ENCODE peak calls at places on chromosomes 16 and 17, in nine cellular contexts. One of them, this sample, is unnamed.

GRCh38 chr17:20191066-20191465 is 181.9 kb downstream of the SPECC1 start:
- DNase-seq in effector CD4-positive, alpha-beta T cell: no peak
- DNase-seq in activated naive CD4-positive, alpha-beta T cell treated with anti-CD3 and anti-CD28 coated beads, Interleukin-2, amount 10 ng/mL, durations not matched to agents 7 days and 5 days: no peak
- DNase-seq in EL: peak
- DNase-seq in smooth muscle cell of the brain vasculature: no peak
- DNase-seq in A549: no peak
- DNase-seq in astrocyte of the spinal cord: peak
- DNase-seq in T-helper 22 cell: no peak
- DNase-seq in stomach: no peak
- DNase-seq in this sample: peak

GRCh38 chr17:57453841-57454240 is 197.5 kb downstream of the MSI2 start:
- DNase-seq in effector CD4-positive, alpha-beta T cell: no peak
- DNase-seq in activated naive CD4-positive, alpha-beta T cell treated with anti-CD3 and anti-CD28 coated beads, Interleukin-2, amount 10 ng/mL, durations not matched to agents 7 days and 5 days: no peak
- DNase-seq in EL: no peak
- DNase-seq in smooth muscle cell of the brain vasculature: no peak
- DNase-seq in A549: no peak
- DNase-seq in astrocyte of the spinal cord: no peak
- DNase-seq in T-helper 22 cell: no peak
- DNase-seq in stomach: no peak
- DNase-seq in this sample: no peak

GRCh38 chr16:86991679-86992078 is 325.5 kb downstream of the C16orf95 start:
- DNase-seq in effector CD4-positive, alpha-beta T cell: no peak
- DNase-seq in activated naive CD4-positive, alpha-beta T cell treated with anti-CD3 and anti-CD28 coated beads, Interleukin-2, amount 10 ng/mL, durations not matched to agents 7 days and 5 days: no peak
- DNase-seq in EL: peak
- DNase-seq in smooth muscle cell of the brain vasculature: no peak
- DNase-seq in A549: no peak
- DNase-seq in astrocyte of the spinal cord: peak
- DNase-seq in T-helper 22 cell: no peak
- DNase-seq in stomach: no peak
- DNase-seq in this sample: peak

GRCh38 chr17:49162866-49163265 is 30.3 kb downstream of the B4GALNT2 start:
- DNase-seq in effector CD4-positive, alpha-beta T cell: no peak
- DNase-seq in activated naive CD4-positive, alpha-beta T cell treated with anti-CD3 and anti-CD28 coated beads, Interleukin-2, amount 10 ng/mL, durations not matched to agents 7 days and 5 days: no peak
- DNase-seq in EL: no peak
- DNase-seq in smooth muscle cell of the brain vasculature: no peak
- DNase-seq in A549: no peak
- DNase-seq in astrocyte of the spinal cord: no peak
- DNase-seq in T-helper 22 cell: no peak
- DNase-seq in stomach: no peak
- DNase-seq in this sample: no peak

GRCh38 chr16:25494292-25494691 is 197.5 kb upstream of the HS3ST4 start:
- DNase-seq in effector CD4-positive, alpha-beta T cell: no peak
- DNase-seq in activated naive CD4-positive, alpha-beta T cell treated with anti-CD3 and anti-CD28 coated beads, Interleukin-2, amount 10 ng/mL, durations not matched to agents 7 days and 5 days: no peak
- DNase-seq in EL: no peak
- DNase-seq in smooth muscle cell of the brain vasculature: no peak
- DNase-seq in A549: no peak
- DNase-seq in astrocyte of the spinal cord: no peak
- DNase-seq in T-helper 22 cell: no peak
- DNase-seq in stomach: no peak
- DNase-seq in this sample: no peak

GRCh38 chr16:520847-521246 is 6.7 kb upstream of the CAPN15 start:
- DNase-seq in effector CD4-positive, alpha-beta T cell: no peak
- DNase-seq in activated naive CD4-positive, alpha-beta T cell treated with anti-CD3 and anti-CD28 coated beads, Interleukin-2, amount 10 ng/mL, durations not matched to agents 7 days and 5 days: no peak
- DNase-seq in EL: no peak
- DNase-seq in smooth muscle cell of the brain vasculature: no peak
- DNase-seq in A549: no peak
- DNase-seq in astrocyte of the spinal cord: no peak
- DNase-seq in T-helper 22 cell: no peak
- DNase-seq in stomach: no peak
- DNase-seq in this sample: no peak

GRCh38 chr17:65994679-65995078 is 197.3 kb downstream of the CEP112 start:
- DNase-seq in effector CD4-positive, alpha-beta T cell: no peak
- DNase-seq in activated naive CD4-positive, alpha-beta T cell treated with anti-CD3 and anti-CD28 coated beads, Interleukin-2, amount 10 ng/mL, durations not matched to agents 7 days and 5 days: no peak
- DNase-seq in EL: no peak
- DNase-seq in smooth muscle cell of the brain vasculature: no peak
- DNase-seq in A549: no peak
- DNase-seq in astrocyte of the spinal cord: no peak
- DNase-seq in T-helper 22 cell: no peak
- DNase-seq in stomach: no peak
- DNase-seq in this sample: no peak

GRCh38 chr16:4190086-4190485 is 51.8 kb downstream of the SRL start:
- DNase-seq in effector CD4-positive, alpha-beta T cell: no peak
- DNase-seq in activated naive CD4-positive, alpha-beta T cell treated with anti-CD3 and anti-CD28 coated beads, Interleukin-2, amount 10 ng/mL, durations not matched to agents 7 days and 5 days: no peak
- DNase-seq in EL: no peak
- DNase-seq in smooth muscle cell of the brain vasculature: no peak
- DNase-seq in A549: no peak
- DNase-seq in astrocyte of the spinal cord: no peak
- DNase-seq in T-helper 22 cell: no peak
- DNase-seq in stomach: no peak
- DNase-seq in this sample: no peak

GRCh38 chr17:50495217-50495823 is 12.9 kb upstream of the MYCBPAP start:
- DNase-seq in effector CD4-positive, alpha-beta T cell: no peak
- DNase-seq in activated naive CD4-positive, alpha-beta T cell treated with anti-CD3 and anti-CD28 coated beads, Interleukin-2, amount 10 ng/mL, durations not matched to agents 7 days and 5 days: no peak
- DNase-seq in EL: no peak
- DNase-seq in smooth muscle cell of the brain vasculature: no peak
- DNase-seq in A549: no peak
- DNase-seq in astrocyte of the spinal cord: no peak
- DNase-seq in T-helper 22 cell: no peak
- DNase-seq in stomach: no peak
- DNase-seq in this sample: no peak

GRCh38 chr17:5877366-5877765 is 192.8 kb upstream of the WSCD1 start:
- DNase-seq in effector CD4-positive, alpha-beta T cell: no peak
- DNase-seq in activated naive CD4-positive, alpha-beta T cell treated with anti-CD3 and anti-CD28 coated beads, Interleukin-2, amount 10 ng/mL, durations not matched to agents 7 days and 5 days: no peak
- DNase-seq in EL: no peak
- DNase-seq in smooth muscle cell of the brain vasculature: no peak
- DNase-seq in A549: no peak
- DNase-seq in astrocyte of the spinal cord: no peak
- DNase-seq in T-helper 22 cell: no peak
- DNase-seq in stomach: no peak
- DNase-seq in this sample: no peak

This sample was measured in RPMI7951.